ENCODE peak calls at places on chromosomes 5 and 9, in six cellular contexts. E is HepG2, S is SK-N-SH, N is GM12878, R is K562, L is HCT116. H is an unnamed sample.

GRCh38 chr9:136584401-136585328 is 38.8 kb upstream of the NOTCH1 start:
- DNase-seq in N (no peak), E (no peak), L (no peak), R (no peak), S (no peak), H (peak; percentile 64)

GRCh38 chr9:33082538-33083326 is 6.3 kb upstream of the SMU1 start:
- DNase-seq in L (no peak), R (no peak), S (no peak), N (no peak), E (no peak), H (peak; percentile 80)

GRCh38 chr9:135501261-135502167 is 1.0 kb downstream of the MRPS2 start:
- DNase-seq in N (no peak), S (peak; percentile 90), R (peak; percentile 42), E (no peak), L (no peak), H (no peak)

GRCh38 chr5:103402861-103403260 is 144.3 kb downstream of the MACIR start:
- DNase-seq in R (no peak), E (no peak), N (no peak), L (no peak), S (no peak), H (no peak)

GRCh38 chr9:28032178-28032532 is 458.9 kb upstream of the C9orf72 start:
- DNase-seq in R (no peak), N (no peak), L (no peak), S (peak; percentile 14), E (no peak), H (no peak)

GRCh38 chr5:115379622-115380344 is 83.3 kb upstream of the CCDC112 start:
- DNase-seq in R (no peak), E (no peak), N (peak; percentile 24), L (peak; percentile 81), S (no peak), H (peak; percentile 15)

GRCh38 chr9:99801775-99802174 is 19.9 kb upstream of the NR4A3 start:
- DNase-seq in N (no peak), R (no peak), L (no peak), S (no peak), E (no peak), H (no peak)

GRCh38 chr5:142717582-142718215 is 31.8 kb upstream of the FGF1 start:
- DNase-seq in E (peak; percentile 52), N (no peak), S (peak; percentile 64), R (no peak), L (no peak), H (no peak)

GRCh38 chr9:86075132-86075807 is 24.1 kb downstream of the GOLM1 start:
- DNase-seq in S (no peak), R (no peak), E (no peak), L (no peak), N (no peak), H (no peak)

GRCh38 chr9:134136117-134136996 is 475 bp downstream of the WDR5 start:
- DNase-seq in N (no peak), L (no peak), R (peak; percentile 92), S (no peak), E (no peak), H (peak; percentile 41)

GRCh38 chr9:135065804-135066203 is 21.7 kb upstream of the OLFM1 start:
- DNase-seq in R (no peak), S (no peak), N (no peak), E (no peak), L (no peak), H (no peak)

GRCh38 chr5:155049569-155050383 is 36.2 kb downstream of the KIF4B start:
- DNase-seq in L (peak; percentile 7), E (peak; percentile 4), N (no peak), R (no peak), S (no peak), H (no peak)

GRCh38 chr9:98304381-98304780 is 48.9 kb upstream of the TBC1D2 start:
- DNase-seq in L (no peak), R (no peak), E (no peak), S (no peak), N (no peak), H (no peak)

GRCh38 chr5:81779125-81779934 is 28.4 kb upstream of the SSBP2 start:
- DNase-seq in E (no peak), L (no peak), S (peak; percentile 27), R (no peak), N (peak; percentile 23), H (peak; percentile 69)

GRCh38 chr9:38109601-38110000 is 40.6 kb upstream of the SHB start:
- DNase-seq in S (no peak), R (no peak), E (no peak), N (no peak), L (no peak), H (no peak)

GRCh38 chr5:105868038-105868775 is 1802.5 kb downstream of the EFNA5 start:
- DNase-seq in L (no peak), N (no peak), R (no peak), S (no peak), E (no peak), H (no peak)

GRCh38 chr5:69491027-69491426 is 1.6 kb upstream of the OCLN start:
- DNase-seq in S (no peak), L (no peak), N (no peak), E (no peak), R (no peak), H (no peak)
- TF ChIP-seq JUND in S (no peak), L (no peak), N (no peak), E (no peak), R (no peak), H (no peak)

GRCh38 chr5:111627862-111628261 is 115.5 kb upstream of the STARD4 start:
- DNase-seq in R (no peak), E (no peak), S (no peak), N (no peak), L (no peak), H (no peak)
- TF ChIP-seq JUND in R (no peak), E (no peak), S (no peak), N (no peak), L (no peak), H (no peak)

GRCh38 chr9:95087659-95088242 is 229.8 kb downstream of the FANCC start:
- DNase-seq in E (no peak), R (peak; percentile 42), S (no peak), L (no peak), N (no peak), H (peak; percentile 62)
- TF ChIP-seq JUND in E (no peak), R (no peak), S (no peak), L (no peak), N (no peak), H (no peak)

DNA sequence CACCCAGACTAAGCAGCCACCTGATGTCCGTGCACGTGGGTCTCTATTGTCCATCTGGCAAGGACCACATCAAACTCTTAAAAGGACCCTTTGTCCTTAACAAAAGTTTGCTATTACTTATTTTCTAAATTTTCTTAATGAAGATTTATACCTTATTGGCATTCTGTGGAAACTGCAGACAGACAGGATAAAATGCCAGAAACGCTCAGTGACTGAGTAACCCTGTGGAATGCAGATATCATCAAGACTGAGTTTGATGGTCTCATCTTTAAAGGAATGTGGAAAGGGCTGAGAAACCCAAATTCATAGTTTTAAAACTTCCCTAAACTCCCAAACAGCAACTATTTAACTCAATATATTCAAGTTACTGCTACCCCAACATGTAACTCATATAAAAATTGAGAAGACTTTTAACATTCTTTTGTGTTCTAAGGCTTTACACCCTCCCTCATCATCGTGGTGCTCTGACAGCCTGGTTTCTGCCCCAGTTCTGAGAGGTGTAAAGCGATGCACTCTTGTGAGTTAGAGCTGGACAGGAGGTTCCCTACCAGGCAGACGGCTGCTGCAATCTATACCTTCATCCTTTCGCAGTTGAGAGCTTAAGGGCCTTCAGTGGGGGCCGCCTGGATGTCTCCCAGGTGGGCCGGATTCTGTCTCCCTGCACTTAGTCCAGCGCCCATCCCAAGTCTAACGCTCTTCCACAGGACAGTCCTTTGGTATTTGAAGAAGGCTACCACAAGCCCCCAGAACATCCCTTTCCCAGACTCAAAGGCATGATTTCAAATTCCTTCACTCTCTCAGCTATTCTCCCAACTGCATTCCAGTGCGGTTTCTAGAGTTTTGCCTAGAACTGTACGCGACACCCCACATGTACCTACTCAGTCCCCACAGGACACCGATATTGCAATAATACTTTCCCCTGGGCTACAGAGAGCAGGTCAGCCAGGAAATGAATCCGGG is 68.9 kb downstream of the DAP start:
- DNase-seq in S (no peak), E (no peak), N (no peak), L (no peak), R (no peak), H (no peak)
- TF ChIP-seq JUND in S (peak; percentile 91), E (no peak), N (no peak), L (no peak), R (no peak), H (no peak)

GRCh38 chr5:88000877-88001276 is 267.8 kb downstream of the TMEM161B start:
- DNase-seq in R (no peak), E (no peak), N (no peak), S (no peak), L (no peak), H (no peak)

GRCh38 chr5:87997662-87998061 is 271.0 kb downstream of the TMEM161B start:
- DNase-seq in N (no peak), R (no peak), S (no peak), L (no peak), E (peak; percentile 59), H (no peak)
- TF ChIP-seq JUND in N (no peak), R (no peak), S (no peak), L (no peak), E (no peak), H (no peak)

GRCh38 chr5:174945853-174946252 is 221.5 kb downstream of the MSX2 start:
- DNase-seq in S (no peak), R (no peak), E (no peak), N (no peak), L (no peak), H (no peak)

GRCh38 chr5:174947548-174947947 is 223.2 kb downstream of the MSX2 start:
- DNase-seq in N (no peak), R (no peak), L (no peak), E (no peak), S (no peak), H (no peak)

GRCh38 chr5:174951151-174951780 is 226.9 kb downstream of the MSX2 start:
- DNase-seq in N (no peak), R (peak; percentile 67), L (peak; percentile 71), E (peak; percentile 71), S (peak; percentile 75), H (peak; percentile 80)
- TF ChIP-seq JUND in N (no peak), R (no peak), L (no peak), E (no peak), S (no peak), H (no peak)

GRCh38 chr5:111349429-111349828 is 125.2 kb downstream of the CAMK4 start:
- DNase-seq in E (no peak), N (no peak), R (no peak), S (no peak), L (no peak), H (no peak)
- TF ChIP-seq JUND in E (no peak), N (no peak), R (no peak), S (no peak), L (no peak), H (no peak)